ENCODE peak calls at places on chromosomes 5 and 9, in ten cellular contexts. One of them, this sample, is unnamed.

GRCh38 chr9:133188006-133188842 is 20.8 kb downstream of the OBP2B start:
- DNase-seq in body of pancreas: peak
- DNase-seq in HCT116: peak
- DNase-seq in A549: peak
- DNase-seq in heart left ventricle: no peak
- DNase-seq in tibial nerve: no peak
- DNase-seq in ovary: no peak
- DNase-seq in IMR-90: no peak
- DNase-seq in H54: no peak
- DNase-seq in GM12891: no peak
- DNase-seq in this sample: peak

GRCh38 chr5:137461636-137462596 is 37.2 kb downstream of the SPOCK1 start:
- DNase-seq in heart left ventricle: no peak
- DNase-seq in A549: no peak
- DNase-seq in H54: no peak
- DNase-seq in HCT116: no peak
- DNase-seq in IMR-90: no peak
- DNase-seq in GM12891: no peak
- DNase-seq in tibial nerve: no peak
- DNase-seq in ovary: no peak
- DNase-seq in body of pancreas: no peak
- DNase-seq in this sample: no peak

GRCh38 chr5:132050136-132050535 is 10.3 kb upstream of the IL3 start:
- DNase-seq in GM12891: no peak
- DNase-seq in heart left ventricle: peak
- DNase-seq in tibial nerve: no peak
- DNase-seq in body of pancreas: no peak
- DNase-seq in HCT116: no peak
- DNase-seq in H54: no peak
- DNase-seq in A549: no peak
- DNase-seq in ovary: no peak
- DNase-seq in IMR-90: no peak
- DNase-seq in this sample: no peak

GRCh38 chr5:127936439-127936972 is 147.1 kb upstream of the SLC12A2 start:
- DNase-seq in IMR-90: no peak
- DNase-seq in HCT116: no peak
- DNase-seq in heart left ventricle: no peak
- DNase-seq in GM12891: no peak
- DNase-seq in H54: no peak
- DNase-seq in ovary: no peak
- DNase-seq in A549: no peak
- DNase-seq in body of pancreas: no peak
- DNase-seq in tibial nerve: no peak
- DNase-seq in this sample: no peak

GRCh38 chr9:89732295-89732951 is 127.6 kb downstream of the GADD45G start:
- DNase-seq in A549: no peak
- DNase-seq in HCT116: no peak
- DNase-seq in body of pancreas: peak
- DNase-seq in GM12891: no peak
- DNase-seq in H54: no peak
- DNase-seq in ovary: no peak
- DNase-seq in IMR-90: no peak
- DNase-seq in tibial nerve: no peak
- DNase-seq in heart left ventricle: no peak
- DNase-seq in this sample: no peak

GRCh38 chr5:143130891-143131290 is 272.6 kb downstream of the NR3C1 start:
- DNase-seq in heart left ventricle: no peak
- DNase-seq in IMR-90: no peak
- DNase-seq in HCT116: no peak
- DNase-seq in body of pancreas: no peak
- DNase-seq in A549: no peak
- DNase-seq in tibial nerve: no peak
- DNase-seq in H54: no peak
- DNase-seq in ovary: no peak
- DNase-seq in GM12891: no peak
- DNase-seq in this sample: no peak

GRCh38 chr5:110088676-110089436 is 399.1 kb downstream of the MAN2A1 start:
- DNase-seq in tibial nerve: no peak
- DNase-seq in H54: no peak
- DNase-seq in heart left ventricle: no peak
- DNase-seq in IMR-90: no peak
- DNase-seq in A549: no peak
- DNase-seq in body of pancreas: no peak
- DNase-seq in GM12891: no peak
- DNase-seq in HCT116: no peak
- DNase-seq in ovary: no peak
- DNase-seq in this sample: no peak

GRCh38 chr5:132422720-132423442 is 53.4 kb downstream of the SLC22A5 start:
- DNase-seq in H54: no peak
- DNase-seq in A549: no peak
- DNase-seq in IMR-90: peak
- DNase-seq in ovary: no peak
- DNase-seq in tibial nerve: no peak
- DNase-seq in body of pancreas: peak
- DNase-seq in GM12891: no peak
- DNase-seq in heart left ventricle: peak
- DNase-seq in HCT116: no peak
- DNase-seq in this sample: peak

GRCh38 chr5:126855266-126855665 is 78.3 kb downstream of the LMNB1 start:
- DNase-seq in IMR-90: no peak
- DNase-seq in ovary: no peak
- DNase-seq in body of pancreas: no peak
- DNase-seq in HCT116: no peak
- DNase-seq in GM12891: no peak
- DNase-seq in H54: no peak
- DNase-seq in A549: no peak
- DNase-seq in heart left ventricle: no peak
- DNase-seq in tibial nerve: no peak
- DNase-seq in this sample: no peak

GRCh38 chr5:55821731-55822512 is 29.2 kb upstream of the IL31RA start:
- DNase-seq in HCT116: no peak
- DNase-seq in H54: no peak
- DNase-seq in IMR-90: no peak
- DNase-seq in heart left ventricle: no peak
- DNase-seq in A549: peak
- DNase-seq in GM12891: no peak
- DNase-seq in ovary: no peak
- DNase-seq in body of pancreas: peak
- DNase-seq in tibial nerve: no peak
- DNase-seq in this sample: no peak

GRCh38 chr9:2230362-2230761 is 215.2 kb downstream of the SMARCA2 start:
- DNase-seq in heart left ventricle: no peak
- DNase-seq in body of pancreas: no peak
- DNase-seq in HCT116: no peak
- DNase-seq in ovary: no peak
- DNase-seq in GM12891: no peak
- DNase-seq in tibial nerve: no peak
- DNase-seq in IMR-90: no peak
- DNase-seq in H54: no peak
- DNase-seq in A549: no peak
- DNase-seq in this sample: no peak

GRCh38 chr5:68436686-68437520 is 221.3 kb downstream of the PIK3R1 start:
- DNase-seq in HCT116: no peak
- DNase-seq in A549: no peak
- DNase-seq in H54: no peak
- DNase-seq in GM12891: no peak
- DNase-seq in body of pancreas: no peak
- DNase-seq in heart left ventricle: no peak
- DNase-seq in IMR-90: peak
- DNase-seq in tibial nerve: no peak
- DNase-seq in ovary: no peak
- DNase-seq in this sample: no peak

GRCh38 chr5:68432682-68433081 is 217.1 kb downstream of the PIK3R1 start:
- DNase-seq in A549: no peak
- DNase-seq in GM12891: no peak
- DNase-seq in tibial nerve: no peak
- DNase-seq in ovary: no peak
- DNase-seq in H54: no peak
- DNase-seq in body of pancreas: no peak
- DNase-seq in HCT116: peak
- DNase-seq in IMR-90: no peak
- DNase-seq in heart left ventricle: no peak
- DNase-seq in this sample: no peak

GRCh38 chr5:68431601-68432337 is 216.2 kb downstream of the PIK3R1 start:
- DNase-seq in H54: no peak
- DNase-seq in body of pancreas: no peak
- DNase-seq in GM12891: no peak
- DNase-seq in HCT116: no peak
- DNase-seq in tibial nerve: no peak
- DNase-seq in heart left ventricle: no peak
- DNase-seq in ovary: no peak
- DNase-seq in IMR-90: no peak
- DNase-seq in A549: no peak
- DNase-seq in this sample: no peak

GRCh38 chr5:68435611-68436010 is 220.1 kb downstream of the PIK3R1 start:
- DNase-seq in body of pancreas: no peak
- DNase-seq in tibial nerve: no peak
- DNase-seq in HCT116: no peak
- DNase-seq in IMR-90: no peak
- DNase-seq in A549: no peak
- DNase-seq in ovary: no peak
- DNase-seq in heart left ventricle: no peak
- DNase-seq in GM12891: no peak
- DNase-seq in H54: no peak
- DNase-seq in this sample: no peak

GRCh38 chr5:68433921-68434879 is 218.6 kb downstream of the PIK3R1 start:
- DNase-seq in A549: peak
- DNase-seq in IMR-90: peak
- DNase-seq in body of pancreas: peak
- DNase-seq in tibial nerve: peak
- DNase-seq in HCT116: peak
- DNase-seq in heart left ventricle: peak
- DNase-seq in ovary: peak
- DNase-seq in H54: peak
- DNase-seq in GM12891: peak
- DNase-seq in this sample: peak
- TF ChIP-seq POLR2A in A549: no peak
- TF ChIP-seq POLR2A in IMR-90: no peak
- TF ChIP-seq POLR2A in body of pancreas: no peak
- TF ChIP-seq POLR2A in tibial nerve: no peak
- TF ChIP-seq POLR2A in HCT116: no peak
- TF ChIP-seq POLR2A in heart left ventricle: no peak
- TF ChIP-seq POLR2A in ovary: no peak
- TF ChIP-seq POLR2A in H54: no peak
- TF ChIP-seq POLR2A in GM12891: peak
- TF ChIP-seq POLR2A in this sample: no peak

GRCh38 chr5:154741415-154741814 is 13.8 kb upstream of the LARP1 start:
- DNase-seq in GM12891: no peak
- DNase-seq in HCT116: no peak
- DNase-seq in ovary: no peak
- DNase-seq in A549: no peak
- DNase-seq in IMR-90: no peak
- DNase-seq in body of pancreas: no peak
- DNase-seq in tibial nerve: no peak
- DNase-seq in H54: no peak
- DNase-seq in heart left ventricle: no peak
- DNase-seq in this sample: no peak

GRCh38 chr5:154737667-154738320 is 17.4 kb upstream of the LARP1 start:
- DNase-seq in HCT116: no peak
- DNase-seq in GM12891: no peak
- DNase-seq in IMR-90: no peak
- DNase-seq in body of pancreas: no peak
- DNase-seq in tibial nerve: no peak
- DNase-seq in H54: no peak
- DNase-seq in ovary: no peak
- DNase-seq in A549: no peak
- DNase-seq in heart left ventricle: no peak
- DNase-seq in this sample: no peak

GRCh38 chr5:154743812-154744211 is 11.4 kb upstream of the LARP1 start:
- DNase-seq in tibial nerve: no peak
- DNase-seq in HCT116: no peak
- DNase-seq in H54: no peak
- DNase-seq in body of pancreas: peak
- DNase-seq in A549: no peak
- DNase-seq in heart left ventricle: no peak
- DNase-seq in IMR-90: no peak
- DNase-seq in ovary: no peak
- DNase-seq in GM12891: no peak
- DNase-seq in this sample: no peak

GRCh38 chr5:154740957-154741356 is 14.2 kb upstream of the LARP1 start:
- DNase-seq in HCT116: no peak
- DNase-seq in ovary: no peak
- DNase-seq in body of pancreas: peak
- DNase-seq in H54: no peak
- DNase-seq in heart left ventricle: no peak
- DNase-seq in tibial nerve: peak
- DNase-seq in IMR-90: peak
- DNase-seq in A549: no peak
- DNase-seq in GM12891: no peak
- DNase-seq in this sample: peak

DNA sequence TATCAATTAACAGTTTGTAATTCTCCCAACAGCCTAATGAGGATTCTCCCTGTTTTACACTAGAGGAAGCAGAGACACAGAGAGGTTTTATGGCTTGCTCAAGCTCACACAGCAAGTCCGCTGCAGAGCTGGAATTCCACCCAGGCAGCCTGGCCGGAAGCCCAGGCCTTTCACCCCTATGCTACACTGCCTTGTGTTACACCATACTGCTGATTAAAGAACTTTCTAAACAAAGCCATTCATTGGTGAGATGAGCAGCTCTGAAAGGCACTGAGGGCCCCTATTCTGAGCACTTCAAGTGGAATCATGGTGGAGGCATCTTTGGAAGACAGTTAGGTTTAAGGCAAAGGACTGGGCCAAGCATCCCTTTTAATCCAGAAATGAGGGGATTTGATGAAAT is 14.7 kb upstream of the LARP1 start:
- DNase-seq in body of pancreas: peak
- DNase-seq in H54: no peak
- DNase-seq in IMR-90: peak
- DNase-seq in heart left ventricle: peak
- DNase-seq in GM12891: no peak
- DNase-seq in A549: no peak
- DNase-seq in HCT116: no peak
- DNase-seq in tibial nerve: no peak
- DNase-seq in ovary: no peak
- DNase-seq in this sample: no peak
- TF ChIP-seq POLR2A in body of pancreas: no peak
- TF ChIP-seq POLR2A in H54: no peak
- TF ChIP-seq POLR2A in IMR-90: no peak
- TF ChIP-seq POLR2A in heart left ventricle: no peak
- TF ChIP-seq POLR2A in GM12891: no peak
- TF ChIP-seq POLR2A in A549: no peak
- TF ChIP-seq POLR2A in HCT116: no peak
- TF ChIP-seq POLR2A in tibial nerve: no peak
- TF ChIP-seq POLR2A in ovary: no peak
- TF ChIP-seq POLR2A in this sample: no peak

GRCh38 chr9:35071814-35072460 is 488 bp downstream of the VCP start:
- DNase-seq in tibial nerve: peak
- DNase-seq in HCT116: peak
- DNase-seq in GM12891: peak
- DNase-seq in IMR-90: peak
- DNase-seq in heart left ventricle: peak
- DNase-seq in body of pancreas: peak
- DNase-seq in ovary: peak
- DNase-seq in H54: peak
- DNase-seq in A549: peak
- DNase-seq in this sample: peak
- TF ChIP-seq POLR2A in tibial nerve: peak
- TF ChIP-seq POLR2A in HCT116: no peak
- TF ChIP-seq POLR2A in GM12891: peak
- TF ChIP-seq POLR2A in IMR-90: peak
- TF ChIP-seq POLR2A in heart left ventricle: peak
- TF ChIP-seq POLR2A in body of pancreas: no peak
- TF ChIP-seq POLR2A in ovary: no peak
- TF ChIP-seq POLR2A in H54: no peak
- TF ChIP-seq POLR2A in A549: no peak
- TF ChIP-seq POLR2A in this sample: no peak

GRCh38 chr5:61600945-61601491 is 269.0 kb downstream of the ZSWIM6 start:
- DNase-seq in H54: no peak
- DNase-seq in A549: no peak
- DNase-seq in heart left ventricle: no peak
- DNase-seq in tibial nerve: no peak
- DNase-seq in GM12891: no peak
- DNase-seq in ovary: no peak
- DNase-seq in body of pancreas: peak
- DNase-seq in HCT116: no peak
- DNase-seq in IMR-90: no peak
- DNase-seq in this sample: no peak
- TF ChIP-seq POLR2A in H54: no peak
- TF ChIP-seq POLR2A in A549: no peak
- TF ChIP-seq POLR2A in heart left ventricle: no peak
- TF ChIP-seq POLR2A in tibial nerve: no peak
- TF ChIP-seq POLR2A in GM12891: no peak
- TF ChIP-seq POLR2A in ovary: no peak
- TF ChIP-seq POLR2A in body of pancreas: no peak
- TF ChIP-seq POLR2A in HCT116: no peak
- TF ChIP-seq POLR2A in IMR-90: no peak
- TF ChIP-seq POLR2A in this sample: no peak

This sample was measured in erythroblast.